ENCODE peak calls at places on chromosomes 11 and 22, in four cellular contexts. J is lung, K is HCEC 1CT, V is skeletal muscle cell. Z is an unnamed sample.

GRCh38 chr11:100942016-100942415 is 187.6 kb downstream of the PGR start:
- DNase-seq in K (peak; percentile 8), J (no peak), V (no peak), Z (peak; percentile 37)

GRCh38 chr11:66868082-66868725 is 11.3 kb downstream of the LRFN4 start:
- DNase-seq in V (no peak), J (no peak), K (no peak), Z (no peak)

GRCh38 chr11:29449280-29450074 is 567.4 kb downstream of the KCNA4 start:
- DNase-seq in K (no peak), V (no peak), J (no peak), Z (no peak)

GRCh38 chr22:20647586-20648305 is 126.2 kb upstream of the SERPIND1 start:
- DNase-seq in J (no peak), V (no peak), K (no peak), Z (no peak)

GRCh38 chr11:129141748-129142475 is 50.2 kb downstream of the ARHGAP32 start:
- DNase-seq in J (no peak), V (no peak), K (no peak), Z (no peak)

GRCh38 chr22:33335611-33336279 is 277.6 kb upstream of the SYN3 start:
- DNase-seq in J (no peak), V (no peak), K (no peak), Z (no peak)

GRCh38 chr11:5684627-5685362 is at the start of gene TRIM5:
- DNase-seq in V (peak; percentile 91), J (peak; percentile 89), K (peak; percentile 95), Z (peak; percentile 76)

GRCh38 chr11:1603629-1604028 is 4.6 kb downstream of the KRTAP5-3 start:
- DNase-seq in J (no peak), K (no peak), V (no peak), Z (no peak)

GRCh38 chr22:37080838-37081237 is 28.7 kb downstream of the TMPRSS6 start:
- DNase-seq in J (no peak), K (no peak), V (no peak), Z (no peak)

Z was measured in retina.